ENCODE peak calls at places on chromosomes 13 and 19, in nine cellular contexts. V, S, G, X, W, I, T, R and O are unnamed samples.

GRCh38 chr13:90365130-90365529 is 982.4 kb upstream of the MIR17HG start:
- DNase-seq in S (no peak), V (no peak), X (no peak), R (no peak), G (peak; percentile 11), T (no peak), I (peak; percentile 67), W (no peak), O (no peak)

GRCh38 chr13:102799544-102800144 is 725 bp downstream of the BIVM start:
- DNase-seq in G (peak; percentile 36), S (no peak), R (no peak), T (no peak), V (peak; percentile 12), W (peak; percentile 26), I (no peak), X (peak; percentile 46), O (peak; percentile 43)

GRCh38 chr13:31670831-31671617 is 68.3 kb upstream of the RXFP2 start:
- DNase-seq in V (no peak), I (peak; percentile 17), G (no peak), R (no peak), T (no peak), W (no peak), X (no peak), S (no peak), O (no peak)

GRCh38 chr13:107373551-107373950 is 805.6 kb upstream of the ARGLU1 start:
- DNase-seq in V (no peak), T (peak; percentile 42), R (peak; percentile 75), X (peak; percentile 56), S (no peak), G (peak; percentile 78), W (no peak), I (peak; percentile 74), O (no peak)

GRCh38 chr19:36213793-36214387 is 575 bp downstream of the ZNF565 start:
- DNase-seq in T (peak; percentile 2), I (peak; percentile 16), G (peak; percentile 2), V (peak; percentile 33), S (no peak), X (no peak), R (no peak), W (no peak), O (peak; percentile 60)

GRCh38 chr19:33394723-33395560 is 21.4 kb downstream of the CEBPG start:
- DNase-seq in R (no peak), V (no peak), G (peak; percentile 8), X (no peak), I (no peak), S (no peak), W (no peak), T (no peak), O (peak; percentile 32)

GRCh38 chr13:40388617-40389016 is 277.8 kb downstream of the FOXO1 start:
- DNase-seq in V (peak; percentile 44), R (no peak), T (no peak), S (peak; percentile 54), G (no peak), I (peak; percentile 27), W (peak; percentile 64), X (no peak), O (peak; percentile 55)

GRCh38 chr13:93635687-93636086 is 409.1 kb downstream of the GPC6 start:
- DNase-seq in I (peak; percentile 83), T (peak; percentile 62), S (no peak), X (no peak), W (no peak), R (no peak), G (no peak), V (peak; percentile 5), O (no peak)

GRCh38 chr19:1644070-1644469 is 8.3 kb downstream of the TCF3 start:
- DNase-seq in R (no peak), S (no peak), W (no peak), X (no peak), V (no peak), G (no peak), I (no peak), T (no peak), O (no peak)

GRCh38 chr13:63433546-63434150 is 2018.0 kb upstream of the PCDH20 start:
- DNase-seq in R (no peak), W (no peak), X (no peak), G (no peak), S (no peak), I (peak; percentile 25), T (no peak), V (no peak), O (no peak)

GRCh38 chr13:78131811-78132210 is 213.2 kb upstream of the EDNRB start:
- DNase-seq in V (no peak), R (no peak), X (no peak), T (no peak), W (no peak), G (no peak), S (no peak), I (peak; percentile 5), O (no peak)
- TF ChIP-seq CTCF in V (no peak), R (peak; percentile 59), X (peak; percentile 53), T (peak; percentile 19), W (no peak), G (peak; percentile 21), S (no peak), I (peak; percentile 33), O (peak; percentile 23)

DNA sequence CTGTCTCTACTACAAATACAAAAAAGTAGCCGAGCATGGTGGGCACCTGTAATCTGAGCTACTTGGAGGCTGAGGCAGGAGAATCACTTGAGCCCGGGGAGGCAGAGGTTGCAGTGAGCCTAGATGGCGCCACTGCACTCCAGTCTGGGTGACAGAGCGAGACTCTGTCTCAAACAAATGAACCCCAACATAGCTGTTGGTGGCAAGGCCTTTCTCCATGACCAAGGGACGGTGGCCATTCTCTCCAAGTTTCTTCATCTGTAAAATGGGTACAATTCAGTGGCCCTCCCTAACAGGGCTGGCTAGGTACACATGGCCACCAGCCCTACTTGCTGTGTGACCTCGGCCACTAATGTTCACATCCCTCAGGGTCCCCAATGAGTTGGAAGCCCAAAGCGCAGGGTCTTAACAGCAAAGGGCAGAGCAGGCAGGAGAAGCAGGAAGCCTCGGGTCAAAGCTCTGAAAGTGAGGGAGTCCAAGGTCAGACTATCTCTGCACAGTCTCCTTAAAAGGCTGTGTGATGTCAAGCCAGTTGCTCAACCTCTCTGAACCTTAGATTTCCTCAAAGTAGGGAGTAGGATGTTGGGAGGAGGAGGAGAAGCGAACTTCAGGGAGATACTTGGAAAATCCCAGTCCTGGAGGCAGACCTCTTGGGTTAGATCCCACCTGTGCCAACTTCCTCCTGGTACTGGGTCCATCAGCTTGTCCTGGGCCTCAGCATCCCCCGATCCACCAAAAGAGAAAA is 2.7 kb downstream of the JUND start:
- DNase-seq in X (no peak), W (peak; percentile 55), G (no peak), T (no peak), I (peak; percentile 51), R (no peak), V (peak; percentile 36), S (peak; percentile 68), O (no peak)
- TF ChIP-seq CTCF in X (peak; percentile 44), W (no peak), G (no peak), T (peak; percentile 33), I (peak; percentile 37), R (peak; percentile 45), V (no peak), S (no peak), O (no peak)

DNA sequence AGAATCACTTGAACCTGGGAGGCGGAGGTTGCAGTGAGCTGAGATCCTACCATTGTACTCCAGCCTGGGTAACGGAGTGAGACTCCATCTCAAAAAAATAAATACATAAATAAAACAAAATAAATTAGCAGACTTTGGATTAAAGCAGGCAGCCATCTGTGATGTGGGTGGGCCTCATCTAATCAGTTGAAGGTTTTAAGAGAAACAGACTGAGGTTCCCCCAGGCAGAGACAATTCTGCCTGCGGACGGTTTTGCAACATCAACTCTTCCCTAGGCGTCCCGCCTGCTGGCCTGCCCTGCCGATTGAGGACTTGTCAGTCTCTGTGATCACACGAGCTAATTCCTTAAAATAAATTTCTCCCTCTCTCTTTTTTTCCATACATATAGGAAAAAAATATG is 23.7 kb downstream of the ATCAY start:
- DNase-seq in V (no peak), G (no peak), W (no peak), T (no peak), I (no peak), R (no peak), S (no peak), X (no peak), O (no peak)
- TF ChIP-seq CTCF in V (no peak), G (no peak), W (no peak), T (no peak), I (no peak), R (no peak), S (no peak), X (no peak), O (no peak)

DNA sequence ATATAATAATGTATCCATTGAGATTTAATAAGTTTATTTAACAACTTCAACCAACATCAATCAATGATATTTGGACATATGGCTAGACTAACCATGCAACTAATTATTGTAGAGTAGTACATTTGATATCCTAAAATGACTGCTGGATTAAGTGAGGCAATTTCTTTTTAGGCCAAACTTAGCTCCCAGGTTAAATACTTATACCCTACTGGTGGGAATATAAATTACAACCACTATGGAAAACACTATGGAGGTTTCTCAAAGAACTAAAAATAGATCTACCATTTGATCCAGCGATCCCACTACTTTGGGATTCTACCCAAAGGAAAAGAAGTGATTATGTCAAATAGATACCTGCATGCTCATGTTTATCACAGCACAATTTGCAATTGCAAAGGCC is 345.8 kb downstream of the RBM26 start:
- DNase-seq in X (no peak), R (no peak), S (no peak), T (no peak), W (no peak), V (no peak), I (no peak), G (no peak), O (no peak)
- TF ChIP-seq CTCF in X (peak; percentile 46), R (peak; percentile 11), S (no peak), T (no peak), W (no peak), V (no peak), I (no peak), G (no peak), O (no peak)

GRCh38 chr19:28468701-28469459 is 744.1 kb downstream of the UQCRFS1 start:
- DNase-seq in V (peak; percentile 38), R (no peak), X (peak; percentile 48), G (no peak), S (peak; percentile 75), T (peak; percentile 55), W (peak; percentile 75), I (peak; percentile 18), O (no peak)
- TF ChIP-seq CTCF in V (no peak), R (peak; percentile 13), X (no peak), G (no peak), S (no peak), T (no peak), W (peak; percentile 64), I (no peak), O (no peak)

GRCh38 chr19:9847087-9847671 is 12.1 kb downstream of the PIN1 start:
- DNase-seq in I (peak; percentile 93), V (peak; percentile 58), X (peak; percentile 56), W (peak; percentile 28), R (no peak), T (peak; percentile 91), S (peak; percentile 37), G (peak; percentile 80), O (no peak)
- TF ChIP-seq CTCF in I (peak; percentile 92), V (peak; percentile 23), X (peak; percentile 48), W (peak; percentile 22), R (no peak), T (peak; percentile 97), S (no peak), G (peak; percentile 68), O (no peak)